ENCODE peak calls at places on chromosomes 12 and 14, in eight cellular contexts. One of them, this sample, is unnamed.
A peak's percentile ranks its signal among the peaks of the same experiment; 100 is the strongest.

GRCh38 chr12:29543036-29543435 is 45.5 kb upstream of the OVCH1 start:
- DNase-seq in HEK293T: no peak
- DNase-seq in cardiac muscle cell: no peak
- DNase-seq in activated T-cell treated with anti-CD3 and anti-CD28 coated beads for 1 hour: no peak
- DNase-seq in stimulated activated CD4-positive, alpha-beta T cell treated with anti-CD3 and anti-CD28 coated beads, Interleukin-15, amount 100 ng/mL, for 1 hour: no peak
- DNase-seq in GDM1: no peak
- DNase-seq in activated naive CD4-positive, alpha-beta T cell treated with anti-CD3 and anti-CD28 coated beads for 36 hours: no peak
- DNase-seq in neural crest cell: no peak
- DNase-seq in this sample: no peak

GRCh38 chr14:77141592-77142288 is at the start of gene ZDHHC22:
- DNase-seq in HEK293T: peak; percentile 49
- DNase-seq in cardiac muscle cell: no peak
- DNase-seq in activated T-cell treated with anti-CD3 and anti-CD28 coated beads for 1 hour: no peak
- DNase-seq in stimulated activated CD4-positive, alpha-beta T cell treated with anti-CD3 and anti-CD28 coated beads, Interleukin-15, amount 100 ng/mL, for 1 hour: no peak
- DNase-seq in GDM1: no peak
- DNase-seq in activated naive CD4-positive, alpha-beta T cell treated with anti-CD3 and anti-CD28 coated beads for 36 hours: no peak
- DNase-seq in neural crest cell: no peak
- DNase-seq in this sample: no peak

GRCh38 chr12:76489737-76490136 is 69.8 kb downstream of the OSBPL8 start:
- DNase-seq in HEK293T: no peak
- DNase-seq in cardiac muscle cell: no peak
- DNase-seq in activated T-cell treated with anti-CD3 and anti-CD28 coated beads for 1 hour: no peak
- DNase-seq in stimulated activated CD4-positive, alpha-beta T cell treated with anti-CD3 and anti-CD28 coated beads, Interleukin-15, amount 100 ng/mL, for 1 hour: no peak
- DNase-seq in GDM1: no peak
- DNase-seq in activated naive CD4-positive, alpha-beta T cell treated with anti-CD3 and anti-CD28 coated beads for 36 hours: no peak
- DNase-seq in neural crest cell: no peak
- DNase-seq in this sample: no peak

GRCh38 chr12:92927436-92928116 is 1.5 kb downstream of the EEA1 start:
- DNase-seq in HEK293T: no peak
- DNase-seq in cardiac muscle cell: no peak
- DNase-seq in activated T-cell treated with anti-CD3 and anti-CD28 coated beads for 1 hour: no peak
- DNase-seq in stimulated activated CD4-positive, alpha-beta T cell treated with anti-CD3 and anti-CD28 coated beads, Interleukin-15, amount 100 ng/mL, for 1 hour: no peak
- DNase-seq in GDM1: no peak
- DNase-seq in activated naive CD4-positive, alpha-beta T cell treated with anti-CD3 and anti-CD28 coated beads for 36 hours: no peak
- DNase-seq in neural crest cell: no peak
- DNase-seq in this sample: no peak

GRCh38 chr14:37594916-37595808 is at the start of the genes FOXA1 and TTC6:
- DNase-seq in HEK293T: peak; percentile 45
- DNase-seq in cardiac muscle cell: peak; percentile 48
- DNase-seq in activated T-cell treated with anti-CD3 and anti-CD28 coated beads for 1 hour: no peak
- DNase-seq in stimulated activated CD4-positive, alpha-beta T cell treated with anti-CD3 and anti-CD28 coated beads, Interleukin-15, amount 100 ng/mL, for 1 hour: no peak
- DNase-seq in GDM1: no peak
- DNase-seq in activated naive CD4-positive, alpha-beta T cell treated with anti-CD3 and anti-CD28 coated beads for 36 hours: no peak
- DNase-seq in neural crest cell: no peak
- DNase-seq in this sample: no peak

GRCh38 chr14:103110681-103111296 is 12.5 kb upstream of the TNFAIP2 start:
- DNase-seq in HEK293T: no peak
- DNase-seq in cardiac muscle cell: no peak
- DNase-seq in activated T-cell treated with anti-CD3 and anti-CD28 coated beads for 1 hour: no peak
- DNase-seq in stimulated activated CD4-positive, alpha-beta T cell treated with anti-CD3 and anti-CD28 coated beads, Interleukin-15, amount 100 ng/mL, for 1 hour: no peak
- DNase-seq in GDM1: no peak
- DNase-seq in activated naive CD4-positive, alpha-beta T cell treated with anti-CD3 and anti-CD28 coated beads for 36 hours: no peak
- DNase-seq in neural crest cell: no peak
- DNase-seq in this sample: no peak

GRCh38 chr12:104248444-104248843 is 32.9 kb downstream of the TXNRD1 start:
- DNase-seq in HEK293T: no peak
- DNase-seq in cardiac muscle cell: no peak
- DNase-seq in activated T-cell treated with anti-CD3 and anti-CD28 coated beads for 1 hour: no peak
- DNase-seq in stimulated activated CD4-positive, alpha-beta T cell treated with anti-CD3 and anti-CD28 coated beads, Interleukin-15, amount 100 ng/mL, for 1 hour: no peak
- DNase-seq in GDM1: no peak
- DNase-seq in activated naive CD4-positive, alpha-beta T cell treated with anti-CD3 and anti-CD28 coated beads for 36 hours: no peak
- DNase-seq in neural crest cell: no peak
- DNase-seq in this sample: no peak

GRCh38 chr12:120515496-120515895 is 13.5 kb downstream of the COQ5 start:
- DNase-seq in HEK293T: no peak
- DNase-seq in cardiac muscle cell: no peak
- DNase-seq in activated T-cell treated with anti-CD3 and anti-CD28 coated beads for 1 hour: no peak
- DNase-seq in stimulated activated CD4-positive, alpha-beta T cell treated with anti-CD3 and anti-CD28 coated beads, Interleukin-15, amount 100 ng/mL, for 1 hour: no peak
- DNase-seq in GDM1: no peak
- DNase-seq in activated naive CD4-positive, alpha-beta T cell treated with anti-CD3 and anti-CD28 coated beads for 36 hours: no peak
- DNase-seq in neural crest cell: no peak
- DNase-seq in this sample: no peak

GRCh38 chr14:105878554-105878953 is 352.2 kb downstream of the TMEM121 start:
- DNase-seq in HEK293T: no peak
- DNase-seq in cardiac muscle cell: no peak
- DNase-seq in activated T-cell treated with anti-CD3 and anti-CD28 coated beads for 1 hour: no peak
- DNase-seq in stimulated activated CD4-positive, alpha-beta T cell treated with anti-CD3 and anti-CD28 coated beads, Interleukin-15, amount 100 ng/mL, for 1 hour: no peak
- DNase-seq in GDM1: no peak
- DNase-seq in activated naive CD4-positive, alpha-beta T cell treated with anti-CD3 and anti-CD28 coated beads for 36 hours: no peak
- DNase-seq in neural crest cell: no peak
- DNase-seq in this sample: no peak

GRCh38 chr12:55712154-55712553 is 3.7 kb upstream of the BLOC1S1 start:
- DNase-seq in HEK293T: no peak
- DNase-seq in cardiac muscle cell: no peak
- DNase-seq in activated T-cell treated with anti-CD3 and anti-CD28 coated beads for 1 hour: no peak
- DNase-seq in stimulated activated CD4-positive, alpha-beta T cell treated with anti-CD3 and anti-CD28 coated beads, Interleukin-15, amount 100 ng/mL, for 1 hour: no peak
- DNase-seq in GDM1: no peak
- DNase-seq in activated naive CD4-positive, alpha-beta T cell treated with anti-CD3 and anti-CD28 coated beads for 36 hours: no peak
- DNase-seq in neural crest cell: no peak
- DNase-seq in this sample: no peak

GRCh38 chr12:115866909-115867525 is 410.5 kb downstream of the MED13L start:
- DNase-seq in HEK293T: no peak
- DNase-seq in cardiac muscle cell: no peak
- DNase-seq in activated T-cell treated with anti-CD3 and anti-CD28 coated beads for 1 hour: no peak
- DNase-seq in stimulated activated CD4-positive, alpha-beta T cell treated with anti-CD3 and anti-CD28 coated beads, Interleukin-15, amount 100 ng/mL, for 1 hour: no peak
- DNase-seq in GDM1: no peak
- DNase-seq in activated naive CD4-positive, alpha-beta T cell treated with anti-CD3 and anti-CD28 coated beads for 36 hours: peak; percentile 5
- DNase-seq in neural crest cell: no peak
- DNase-seq in this sample: no peak

GRCh38 chr14:95710106-95710505 is 3.8 kb downstream of the TCL1A start:
- DNase-seq in HEK293T: no peak
- DNase-seq in cardiac muscle cell: no peak
- DNase-seq in activated T-cell treated with anti-CD3 and anti-CD28 coated beads for 1 hour: no peak
- DNase-seq in stimulated activated CD4-positive, alpha-beta T cell treated with anti-CD3 and anti-CD28 coated beads, Interleukin-15, amount 100 ng/mL, for 1 hour: no peak
- DNase-seq in GDM1: no peak
- DNase-seq in activated naive CD4-positive, alpha-beta T cell treated with anti-CD3 and anti-CD28 coated beads for 36 hours: no peak
- DNase-seq in neural crest cell: no peak
- DNase-seq in this sample: no peak

GRCh38 chr12:93460882-93461281 is 6.4 kb upstream of the MRPL42 start:
- DNase-seq in HEK293T: no peak
- DNase-seq in cardiac muscle cell: no peak
- DNase-seq in activated T-cell treated with anti-CD3 and anti-CD28 coated beads for 1 hour: no peak
- DNase-seq in stimulated activated CD4-positive, alpha-beta T cell treated with anti-CD3 and anti-CD28 coated beads, Interleukin-15, amount 100 ng/mL, for 1 hour: no peak
- DNase-seq in GDM1: no peak
- DNase-seq in activated naive CD4-positive, alpha-beta T cell treated with anti-CD3 and anti-CD28 coated beads for 36 hours: no peak
- DNase-seq in neural crest cell: no peak
- DNase-seq in this sample: no peak

GRCh38 chr12:2023365-2023764 is 19.1 kb upstream of the DCP1B start:
- DNase-seq in HEK293T: no peak
- DNase-seq in cardiac muscle cell: no peak
- DNase-seq in activated T-cell treated with anti-CD3 and anti-CD28 coated beads for 1 hour: no peak
- DNase-seq in stimulated activated CD4-positive, alpha-beta T cell treated with anti-CD3 and anti-CD28 coated beads, Interleukin-15, amount 100 ng/mL, for 1 hour: no peak
- DNase-seq in GDM1: no peak
- DNase-seq in activated naive CD4-positive, alpha-beta T cell treated with anti-CD3 and anti-CD28 coated beads for 36 hours: no peak
- DNase-seq in neural crest cell: no peak
- DNase-seq in this sample: no peak